ENCODE peak calls at places on chromosome 5, in five cellular contexts. One of them, this sample, is unnamed.

GRCh38 chr5:111929892-111930291 is 172.9 kb upstream of the NREP start:
- DNase-seq in upper lobe of left lung: no peak
- DNase-seq in ovary: no peak
- DNase-seq in heart left ventricle: peak
- DNase-seq in IMR-90: peak
- DNase-seq in this sample: no peak

GRCh38 chr5:107444327-107444726 is 226.4 kb downstream of the EFNA5 start:
- DNase-seq in upper lobe of left lung: no peak
- DNase-seq in ovary: no peak
- DNase-seq in heart left ventricle: no peak
- DNase-seq in IMR-90: peak
- DNase-seq in this sample: no peak

GRCh38 chr5:141716009-141716408 is 34.0 kb upstream of the ARAP3 start:
- DNase-seq in upper lobe of left lung: no peak
- DNase-seq in ovary: no peak
- DNase-seq in heart left ventricle: no peak
- DNase-seq in IMR-90: no peak
- DNase-seq in this sample: no peak

GRCh38 chr5:320524-321232 is 836 bp upstream of the AHRR start:
- DNase-seq in upper lobe of left lung: peak
- DNase-seq in ovary: no peak
- DNase-seq in heart left ventricle: no peak
- DNase-seq in IMR-90: no peak
- DNase-seq in this sample: no peak

GRCh38 chr5:124195416-124195815 is 551.0 kb downstream of the ZNF608 start:
- DNase-seq in upper lobe of left lung: no peak
- DNase-seq in ovary: no peak
- DNase-seq in heart left ventricle: no peak
- DNase-seq in IMR-90: no peak
- DNase-seq in this sample: no peak

GRCh38 chr5:168085321-168086040 is 206.0 kb upstream of the WWC1 start:
- DNase-seq in upper lobe of left lung: no peak
- DNase-seq in ovary: no peak
- DNase-seq in heart left ventricle: no peak
- DNase-seq in IMR-90: no peak
- DNase-seq in this sample: no peak

GRCh38 chr5:73380052-73380451 is 68.5 kb downstream of the FOXD1 start:
- DNase-seq in upper lobe of left lung: peak
- DNase-seq in ovary: no peak
- DNase-seq in heart left ventricle: no peak
- DNase-seq in IMR-90: no peak
- DNase-seq in this sample: no peak

GRCh38 chr5:14849516-14850294 is 21.9 kb downstream of the ANKH start:
- DNase-seq in upper lobe of left lung: peak
- DNase-seq in ovary: no peak
- DNase-seq in heart left ventricle: no peak
- DNase-seq in IMR-90: no peak
- DNase-seq in this sample: no peak

GRCh38 chr5:95686661-95687060 is 3.9 kb upstream of the SPATA9 start:
- DNase-seq in upper lobe of left lung: no peak
- DNase-seq in ovary: no peak
- DNase-seq in heart left ventricle: no peak
- DNase-seq in IMR-90: peak
- DNase-seq in this sample: no peak

GRCh38 chr5:73284196-73284795 is 111.3 kb downstream of the TMEM174 start:
- DNase-seq in upper lobe of left lung: no peak
- DNase-seq in ovary: no peak
- DNase-seq in heart left ventricle: no peak
- DNase-seq in IMR-90: no peak
- DNase-seq in this sample: no peak

GRCh38 chr5:8912106-8912505 is 633.8 kb downstream of the SEMA5A start:
- DNase-seq in upper lobe of left lung: no peak
- DNase-seq in ovary: no peak
- DNase-seq in heart left ventricle: no peak
- DNase-seq in IMR-90: peak
- DNase-seq in this sample: no peak

GRCh38 chr5:18236386-18236785 is 602.1 kb downstream of the TAF11L14 start:
- DNase-seq in upper lobe of left lung: no peak
- DNase-seq in ovary: no peak
- DNase-seq in heart left ventricle: no peak
- DNase-seq in IMR-90: no peak
- DNase-seq in this sample: no peak

GRCh38 chr5:108818613-108819272 is 71.0 kb downstream of the FER start:
- DNase-seq in upper lobe of left lung: no peak
- DNase-seq in ovary: no peak
- DNase-seq in heart left ventricle: no peak
- DNase-seq in IMR-90: peak
- DNase-seq in this sample: no peak

GRCh38 chr5:1442222-1443144 is 2.8 kb downstream of the SLC6A3 start:
- DNase-seq in upper lobe of left lung: no peak
- DNase-seq in ovary: peak
- DNase-seq in heart left ventricle: no peak
- DNase-seq in IMR-90: no peak
- DNase-seq in this sample: no peak

GRCh38 chr5:35803221-35803651 is 53.5 kb upstream of the IL7R start:
- DNase-seq in upper lobe of left lung: no peak
- DNase-seq in ovary: peak
- DNase-seq in heart left ventricle: peak
- DNase-seq in IMR-90: peak
- DNase-seq in this sample: no peak

GRCh38 chr5:134581241-134581981 is 51.2 kb downstream of the SAR1B start:
- DNase-seq in upper lobe of left lung: no peak
- DNase-seq in ovary: peak
- DNase-seq in heart left ventricle: no peak
- DNase-seq in IMR-90: no peak
- DNase-seq in this sample: no peak

GRCh38 chr5:86572825-86573224 is 44.9 kb upstream of the COX7C start:
- DNase-seq in upper lobe of left lung: no peak
- DNase-seq in ovary: no peak
- DNase-seq in heart left ventricle: no peak
- DNase-seq in IMR-90: no peak
- DNase-seq in this sample: no peak

GRCh38 chr5:132428811-132429440 is 59.4 kb downstream of the SLC22A5 start:
- DNase-seq in upper lobe of left lung: no peak
- DNase-seq in ovary: no peak
- DNase-seq in heart left ventricle: no peak
- DNase-seq in IMR-90: peak
- DNase-seq in this sample: peak

GRCh38 chr5:9538504-9538903 is 7.4 kb downstream of the SEMA5A start:
- DNase-seq in upper lobe of left lung: no peak
- DNase-seq in ovary: no peak
- DNase-seq in heart left ventricle: no peak
- DNase-seq in IMR-90: no peak
- DNase-seq in this sample: no peak

GRCh38 chr5:39440964-39441363 is 16.2 kb upstream of the DAB2 start:
- DNase-seq in upper lobe of left lung: no peak
- DNase-seq in ovary: no peak
- DNase-seq in heart left ventricle: no peak
- DNase-seq in IMR-90: no peak
- DNase-seq in this sample: no peak

GRCh38 chr5:82346376-82347212 is 68.4 kb upstream of the RPS23 start:
- DNase-seq in upper lobe of left lung: no peak
- DNase-seq in ovary: no peak
- DNase-seq in heart left ventricle: no peak
- DNase-seq in IMR-90: no peak
- DNase-seq in this sample: no peak

GRCh38 chr5:82347213-82347947 is 69.2 kb upstream of the RPS23 start:
- DNase-seq in upper lobe of left lung: no peak
- DNase-seq in ovary: peak
- DNase-seq in heart left ventricle: no peak
- DNase-seq in IMR-90: peak
- DNase-seq in this sample: no peak

GRCh38 chr5:82349651-82350050 is 71.5 kb upstream of the RPS23 start:
- DNase-seq in upper lobe of left lung: no peak
- DNase-seq in ovary: no peak
- DNase-seq in heart left ventricle: no peak
- DNase-seq in IMR-90: no peak
- DNase-seq in this sample: no peak

GRCh38 chr5:82351754-82352145 is 73.6 kb upstream of the RPS23 start:
- DNase-seq in upper lobe of left lung: no peak
- DNase-seq in ovary: no peak
- DNase-seq in heart left ventricle: no peak
- DNase-seq in IMR-90: peak
- DNase-seq in this sample: no peak

GRCh38 chr5:82348749-82349148 is 70.6 kb upstream of the RPS23 start:
- DNase-seq in upper lobe of left lung: no peak
- DNase-seq in ovary: no peak
- DNase-seq in heart left ventricle: no peak
- DNase-seq in IMR-90: no peak
- DNase-seq in this sample: no peak
- H3K27ac ChIP-seq in upper lobe of left lung: no peak
- H3K27ac ChIP-seq in ovary: no peak
- H3K27ac ChIP-seq in heart left ventricle: peak
- H3K27ac ChIP-seq in IMR-90: no peak
- H3K27ac ChIP-seq in this sample: no peak

GRCh38 chr5:155260798-155261197 is 247.2 kb downstream of the KIF4B start:
- DNase-seq in upper lobe of left lung: no peak
- DNase-seq in ovary: no peak
- DNase-seq in heart left ventricle: no peak
- DNase-seq in IMR-90: no peak
- DNase-seq in this sample: no peak
- TF ChIP-seq POLR2A in upper lobe of left lung: no peak
- TF ChIP-seq POLR2A in ovary: no peak
- TF ChIP-seq POLR2A in heart left ventricle: no peak
- TF ChIP-seq POLR2A in IMR-90: no peak
- TF ChIP-seq POLR2A in this sample: no peak

GRCh38 chr5:67291671-67292070 is 95.1 kb upstream of the CD180 start:
- DNase-seq in upper lobe of left lung: no peak
- DNase-seq in ovary: no peak
- DNase-seq in heart left ventricle: no peak
- DNase-seq in IMR-90: no peak
- DNase-seq in this sample: no peak

GRCh38 chr5:67290620-67291019 is 94.0 kb upstream of the CD180 start:
- DNase-seq in upper lobe of left lung: no peak
- DNase-seq in ovary: no peak
- DNase-seq in heart left ventricle: no peak
- DNase-seq in IMR-90: no peak
- DNase-seq in this sample: no peak

GRCh38 chr5:67293177-67293576 is 96.6 kb upstream of the CD180 start:
- DNase-seq in upper lobe of left lung: no peak
- DNase-seq in ovary: no peak
- DNase-seq in heart left ventricle: no peak
- DNase-seq in IMR-90: no peak
- DNase-seq in this sample: no peak

GRCh38 chr5:67291066-67291465 is 94.5 kb upstream of the CD180 start:
- DNase-seq in upper lobe of left lung: no peak
- DNase-seq in ovary: no peak
- DNase-seq in heart left ventricle: no peak
- DNase-seq in IMR-90: no peak
- DNase-seq in this sample: no peak

DNA sequence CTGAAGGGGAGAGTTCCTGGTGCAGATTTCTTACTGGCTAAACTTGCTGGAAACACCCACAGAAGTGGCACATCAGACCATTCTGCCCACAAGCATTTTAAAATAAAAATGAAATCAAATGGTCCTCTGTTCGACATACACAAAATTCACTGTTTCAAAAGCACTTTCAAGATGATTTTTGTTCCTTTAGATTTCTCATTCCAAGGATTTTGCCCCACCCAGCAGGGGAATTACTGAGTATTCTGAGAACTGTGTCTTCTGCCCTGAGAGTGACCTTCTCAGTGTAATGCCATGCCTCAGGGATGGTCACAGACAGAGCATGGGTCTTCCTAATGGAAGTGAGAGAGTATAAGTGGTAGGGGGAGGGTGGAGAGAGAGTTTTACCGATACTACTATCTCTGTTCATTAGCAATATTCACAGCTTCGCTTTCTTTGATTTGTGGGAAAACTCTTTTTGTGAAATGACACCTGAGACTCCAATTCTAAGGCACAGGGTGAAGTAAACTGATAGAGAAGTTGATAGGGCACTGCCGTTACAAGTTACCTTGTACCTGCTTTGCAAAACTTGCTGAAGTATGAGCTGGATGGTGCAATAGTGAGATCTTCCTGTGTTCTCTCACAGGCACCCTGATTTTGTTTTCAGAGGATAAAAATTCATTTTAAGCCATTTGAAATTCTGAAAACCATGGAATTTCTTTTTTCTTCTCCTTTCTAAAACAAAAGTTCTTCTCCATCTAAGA is 95.8 kb upstream of the CD180 start:
- DNase-seq in upper lobe of left lung: no peak
- DNase-seq in ovary: no peak
- DNase-seq in heart left ventricle: no peak
- DNase-seq in IMR-90: no peak
- DNase-seq in this sample: no peak
- H3K27ac ChIP-seq in upper lobe of left lung: no peak
- H3K27ac ChIP-seq in ovary: no peak
- H3K27ac ChIP-seq in heart left ventricle: no peak
- H3K27ac ChIP-seq in IMR-90: no peak
- H3K27ac ChIP-seq in this sample: no peak

GRCh38 chr5:69046375-69046957 is 47.3 kb upstream of the SLC30A5 start:
- DNase-seq in upper lobe of left lung: no peak
- DNase-seq in ovary: no peak
- DNase-seq in heart left ventricle: no peak
- DNase-seq in IMR-90: peak
- DNase-seq in this sample: no peak

GRCh38 chr5:69042500-69042899 is 51.3 kb upstream of the SLC30A5 start:
- DNase-seq in upper lobe of left lung: no peak
- DNase-seq in ovary: no peak
- DNase-seq in heart left ventricle: no peak
- DNase-seq in IMR-90: no peak
- DNase-seq in this sample: no peak

GRCh38 chr5:69039829-69040228 is 54.0 kb upstream of the SLC30A5 start:
- DNase-seq in upper lobe of left lung: no peak
- DNase-seq in ovary: no peak
- DNase-seq in heart left ventricle: no peak
- DNase-seq in IMR-90: no peak
- DNase-seq in this sample: no peak

GRCh38 chr5:69038539-69038938 is 55.3 kb upstream of the SLC30A5 start:
- DNase-seq in upper lobe of left lung: no peak
- DNase-seq in ovary: no peak
- DNase-seq in heart left ventricle: no peak
- DNase-seq in IMR-90: no peak
- DNase-seq in this sample: no peak

DNA sequence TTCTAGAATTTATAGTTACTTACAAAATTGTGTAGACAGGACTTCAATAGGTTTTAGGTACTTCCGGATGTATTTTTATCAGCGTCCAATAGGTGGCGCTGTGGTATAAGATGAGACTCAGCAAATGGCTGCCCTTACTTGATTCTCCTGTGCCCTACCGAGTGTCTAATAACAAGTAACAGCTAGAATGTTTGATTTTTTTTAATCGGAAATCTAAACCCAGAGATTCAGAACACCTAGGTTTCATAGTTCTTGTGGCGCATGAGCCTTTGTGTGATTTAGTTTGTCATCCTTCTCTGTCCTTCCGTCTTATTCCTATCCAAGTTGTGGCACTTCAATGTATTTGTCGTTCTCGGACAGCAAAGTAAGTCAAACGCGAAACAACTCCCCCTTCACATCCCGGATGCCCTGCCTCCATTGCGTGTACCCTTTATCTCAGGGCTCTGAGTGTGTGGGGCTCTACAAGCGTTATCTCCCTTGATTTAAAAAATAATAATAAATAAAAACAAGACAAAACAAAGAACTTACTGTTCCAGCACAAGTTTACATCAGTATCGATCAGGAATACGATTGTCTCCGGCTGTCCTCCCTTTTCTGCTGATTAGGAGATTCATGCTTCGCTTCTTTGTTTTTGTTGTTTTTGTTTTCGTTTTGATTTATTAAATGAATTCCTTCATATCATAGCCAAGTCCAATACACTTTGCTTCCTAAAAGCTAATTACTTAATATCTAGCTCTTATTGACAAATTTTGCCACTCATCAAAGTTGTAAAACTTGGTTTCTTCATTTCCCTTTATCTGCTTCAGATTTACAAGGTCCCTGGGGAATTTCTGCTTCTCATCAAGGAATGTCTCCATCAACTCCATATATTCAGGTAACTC is 50.7 kb upstream of the SLC30A5 start:
- DNase-seq in upper lobe of left lung: no peak
- DNase-seq in ovary: peak
- DNase-seq in heart left ventricle: peak
- DNase-seq in IMR-90: peak
- DNase-seq in this sample: peak
- TF ChIP-seq POLR2A in upper lobe of left lung: peak
- TF ChIP-seq POLR2A in ovary: no peak
- TF ChIP-seq POLR2A in heart left ventricle: no peak
- TF ChIP-seq POLR2A in IMR-90: no peak
- TF ChIP-seq POLR2A in this sample: no peak